ENCODE peak calls at places on chromosomes 11 and 22, in nine cellular contexts. One of them, this sample, is unnamed.

GRCh38 chr22:29031236-29031982 is 30.2 kb downstream of the C22orf31 start:
- DNase-seq in fibroblast of mammary gland: peak; percentile 99
- DNase-seq in epithelial cell of esophagus: peak; percentile 62
- DNase-seq in CD4-positive, alpha-beta T cell: no peak
- DNase-seq in psoas muscle: peak; percentile 70
- DNase-seq in heart left ventricle: peak; percentile 39
- DNase-seq in esophagus squamous epithelium: no peak
- DNase-seq in left lung: peak; percentile 80
- DNase-seq in cardiac fibroblast: peak; percentile 92
- DNase-seq in this sample: no peak

GRCh38 chr11:79694368-79694767 is 253.5 kb upstream of the TENM4 start:
- DNase-seq in fibroblast of mammary gland: no peak
- DNase-seq in epithelial cell of esophagus: peak; percentile 84
- DNase-seq in CD4-positive, alpha-beta T cell: no peak
- DNase-seq in psoas muscle: no peak
- DNase-seq in heart left ventricle: no peak
- DNase-seq in esophagus squamous epithelium: no peak
- DNase-seq in left lung: no peak
- DNase-seq in cardiac fibroblast: no peak
- DNase-seq in this sample: no peak

GRCh38 chr22:17035246-17035645 is 27.2 kb upstream of the GAB4 start:
- DNase-seq in fibroblast of mammary gland: no peak
- DNase-seq in epithelial cell of esophagus: no peak
- DNase-seq in CD4-positive, alpha-beta T cell: no peak
- DNase-seq in psoas muscle: no peak
- DNase-seq in heart left ventricle: no peak
- DNase-seq in esophagus squamous epithelium: no peak
- DNase-seq in left lung: no peak
- DNase-seq in cardiac fibroblast: no peak
- DNase-seq in this sample: no peak

GRCh38 chr11:110984147-110984546 is 261.4 kb upstream of the POU2AF2 start:
- DNase-seq in fibroblast of mammary gland: peak; percentile 60
- DNase-seq in epithelial cell of esophagus: peak; percentile 45
- DNase-seq in CD4-positive, alpha-beta T cell: no peak
- DNase-seq in psoas muscle: no peak
- DNase-seq in heart left ventricle: no peak
- DNase-seq in esophagus squamous epithelium: no peak
- DNase-seq in left lung: no peak
- DNase-seq in cardiac fibroblast: peak; percentile 67
- DNase-seq in this sample: no peak

GRCh38 chr22:47318041-47318737 is 555.7 kb downstream of the TBC1D22A start:
- DNase-seq in fibroblast of mammary gland: no peak
- DNase-seq in epithelial cell of esophagus: no peak
- DNase-seq in CD4-positive, alpha-beta T cell: no peak
- DNase-seq in psoas muscle: no peak
- DNase-seq in heart left ventricle: no peak
- DNase-seq in esophagus squamous epithelium: no peak
- DNase-seq in left lung: no peak
- DNase-seq in cardiac fibroblast: peak; percentile 71
- DNase-seq in this sample: no peak

GRCh38 chr22:40204331-40205116 is 26.8 kb downstream of the TNRC6B start:
- DNase-seq in fibroblast of mammary gland: peak; percentile 80
- DNase-seq in epithelial cell of esophagus: no peak
- DNase-seq in CD4-positive, alpha-beta T cell: no peak
- DNase-seq in psoas muscle: no peak
- DNase-seq in heart left ventricle: no peak
- DNase-seq in esophagus squamous epithelium: no peak
- DNase-seq in left lung: no peak
- DNase-seq in cardiac fibroblast: peak; percentile 73
- DNase-seq in this sample: no peak

GRCh38 chr11:8059571-8060011 is 21.4 kb upstream of the TUB start:
- DNase-seq in fibroblast of mammary gland: no peak
- DNase-seq in epithelial cell of esophagus: no peak
- DNase-seq in CD4-positive, alpha-beta T cell: no peak
- DNase-seq in psoas muscle: no peak
- DNase-seq in heart left ventricle: no peak
- DNase-seq in esophagus squamous epithelium: no peak
- DNase-seq in left lung: peak; percentile 21
- DNase-seq in cardiac fibroblast: no peak
- DNase-seq in this sample: no peak

GRCh38 chr22:43481528-43482309 is 69.9 kb downstream of the MPPED1 start:
- DNase-seq in fibroblast of mammary gland: no peak
- DNase-seq in epithelial cell of esophagus: no peak
- DNase-seq in CD4-positive, alpha-beta T cell: no peak
- DNase-seq in psoas muscle: no peak
- DNase-seq in heart left ventricle: no peak
- DNase-seq in esophagus squamous epithelium: no peak
- DNase-seq in left lung: no peak
- DNase-seq in cardiac fibroblast: no peak
- DNase-seq in this sample: no peak

GRCh38 chr11:97516688-97517087 is 1126.9 kb downstream of the JRKL start:
- DNase-seq in fibroblast of mammary gland: no peak
- DNase-seq in epithelial cell of esophagus: no peak
- DNase-seq in CD4-positive, alpha-beta T cell: no peak
- DNase-seq in psoas muscle: no peak
- DNase-seq in heart left ventricle: no peak
- DNase-seq in esophagus squamous epithelium: no peak
- DNase-seq in left lung: no peak
- DNase-seq in cardiac fibroblast: no peak
- DNase-seq in this sample: no peak
- TF ChIP-seq CTCF in fibroblast of mammary gland: no peak
- TF ChIP-seq CTCF in epithelial cell of esophagus: no peak
- TF ChIP-seq CTCF in CD4-positive, alpha-beta T cell: no peak
- TF ChIP-seq CTCF in psoas muscle: no peak
- TF ChIP-seq CTCF in heart left ventricle: no peak
- TF ChIP-seq CTCF in esophagus squamous epithelium: no peak
- TF ChIP-seq CTCF in left lung: no peak
- TF ChIP-seq CTCF in cardiac fibroblast: peak; percentile 2
- TF ChIP-seq CTCF in this sample: no peak

DNA sequence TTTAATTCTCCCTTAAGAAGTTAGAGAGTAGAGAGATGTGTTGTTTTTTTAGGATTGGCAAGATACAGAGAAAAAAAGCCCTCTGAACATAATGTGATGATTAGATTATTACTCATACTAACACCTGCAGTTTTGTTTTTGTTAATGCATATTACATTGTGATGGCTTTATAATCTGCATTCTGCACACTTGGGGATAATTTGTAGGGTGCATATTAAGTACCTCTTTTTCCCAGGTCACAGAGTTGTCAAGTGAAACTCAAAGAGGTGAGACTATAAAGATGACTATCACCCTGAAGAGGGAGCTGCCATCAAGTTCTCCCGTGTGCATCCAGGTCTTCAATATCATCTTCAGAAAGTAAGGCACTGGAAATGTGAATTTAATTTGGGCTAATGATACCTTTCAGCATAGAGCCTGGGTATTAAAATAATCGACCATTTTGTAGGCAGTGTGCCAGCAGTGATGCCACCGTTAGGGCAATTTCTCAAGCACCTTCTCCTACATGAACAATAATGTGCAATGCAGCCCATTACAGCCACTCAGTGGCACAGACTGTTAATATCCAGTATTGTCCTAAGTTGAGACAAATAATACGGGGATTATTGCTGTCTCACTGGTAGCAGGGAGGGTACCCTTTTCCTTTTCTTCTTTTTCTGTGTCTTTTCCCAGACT is 16.2 kb downstream of the PIWIL4 start:
- DNase-seq in fibroblast of mammary gland: no peak
- DNase-seq in epithelial cell of esophagus: no peak
- DNase-seq in CD4-positive, alpha-beta T cell: no peak
- DNase-seq in psoas muscle: no peak
- DNase-seq in heart left ventricle: no peak
- DNase-seq in esophagus squamous epithelium: no peak
- DNase-seq in left lung: no peak
- DNase-seq in cardiac fibroblast: no peak
- DNase-seq in this sample: no peak
- TF ChIP-seq CTCF in fibroblast of mammary gland: no peak
- TF ChIP-seq CTCF in epithelial cell of esophagus: no peak
- TF ChIP-seq CTCF in CD4-positive, alpha-beta T cell: no peak
- TF ChIP-seq CTCF in psoas muscle: no peak
- TF ChIP-seq CTCF in heart left ventricle: no peak
- TF ChIP-seq CTCF in esophagus squamous epithelium: no peak
- TF ChIP-seq CTCF in left lung: no peak
- TF ChIP-seq CTCF in cardiac fibroblast: no peak
- TF ChIP-seq CTCF in this sample: no peak

GRCh38 chr11:117633186-117633585 is 163.8 kb downstream of the DSCAML1 start:
- DNase-seq in fibroblast of mammary gland: no peak
- DNase-seq in epithelial cell of esophagus: no peak
- DNase-seq in CD4-positive, alpha-beta T cell: no peak
- DNase-seq in psoas muscle: no peak
- DNase-seq in heart left ventricle: no peak
- DNase-seq in esophagus squamous epithelium: no peak
- DNase-seq in left lung: no peak
- DNase-seq in cardiac fibroblast: no peak
- DNase-seq in this sample: no peak

GRCh38 chr11:117629891-117630538 is 167.0 kb downstream of the DSCAML1 start:
- DNase-seq in fibroblast of mammary gland: no peak
- DNase-seq in epithelial cell of esophagus: no peak
- DNase-seq in CD4-positive, alpha-beta T cell: no peak
- DNase-seq in psoas muscle: no peak
- DNase-seq in heart left ventricle: no peak
- DNase-seq in esophagus squamous epithelium: no peak
- DNase-seq in left lung: no peak
- DNase-seq in cardiac fibroblast: no peak
- DNase-seq in this sample: no peak

GRCh38 chr11:117629146-117629545 is 167.9 kb downstream of the DSCAML1 start:
- DNase-seq in fibroblast of mammary gland: no peak
- DNase-seq in epithelial cell of esophagus: no peak
- DNase-seq in CD4-positive, alpha-beta T cell: no peak
- DNase-seq in psoas muscle: no peak
- DNase-seq in heart left ventricle: no peak
- DNase-seq in esophagus squamous epithelium: no peak
- DNase-seq in left lung: no peak
- DNase-seq in cardiac fibroblast: no peak
- DNase-seq in this sample: no peak

GRCh38 chr11:117633976-117634755 is 162.8 kb downstream of the DSCAML1 start:
- DNase-seq in fibroblast of mammary gland: no peak
- DNase-seq in epithelial cell of esophagus: no peak
- DNase-seq in CD4-positive, alpha-beta T cell: no peak
- DNase-seq in psoas muscle: no peak
- DNase-seq in heart left ventricle: no peak
- DNase-seq in esophagus squamous epithelium: no peak
- DNase-seq in left lung: no peak
- DNase-seq in cardiac fibroblast: no peak
- DNase-seq in this sample: no peak

GRCh38 chr11:117631336-117632090 is 165.5 kb downstream of the DSCAML1 start:
- DNase-seq in fibroblast of mammary gland: no peak
- DNase-seq in epithelial cell of esophagus: no peak
- DNase-seq in CD4-positive, alpha-beta T cell: no peak
- DNase-seq in psoas muscle: no peak
- DNase-seq in heart left ventricle: no peak
- DNase-seq in esophagus squamous epithelium: no peak
- DNase-seq in left lung: no peak
- DNase-seq in cardiac fibroblast: no peak
- DNase-seq in this sample: no peak
- TF ChIP-seq CTCF in fibroblast of mammary gland: no peak
- TF ChIP-seq CTCF in epithelial cell of esophagus: no peak
- TF ChIP-seq CTCF in CD4-positive, alpha-beta T cell: no peak
- TF ChIP-seq CTCF in psoas muscle: no peak
- TF ChIP-seq CTCF in heart left ventricle: no peak
- TF ChIP-seq CTCF in esophagus squamous epithelium: no peak
- TF ChIP-seq CTCF in left lung: no peak
- TF ChIP-seq CTCF in cardiac fibroblast: no peak
- TF ChIP-seq CTCF in this sample: no peak

GRCh38 chr11:14041040-14041439 is 78.5 kb downstream of the SPON1 start:
- DNase-seq in fibroblast of mammary gland: peak; percentile 20
- DNase-seq in epithelial cell of esophagus: no peak
- DNase-seq in CD4-positive, alpha-beta T cell: no peak
- DNase-seq in psoas muscle: no peak
- DNase-seq in heart left ventricle: no peak
- DNase-seq in esophagus squamous epithelium: no peak
- DNase-seq in left lung: no peak
- DNase-seq in cardiac fibroblast: peak; percentile 15
- DNase-seq in this sample: no peak
- TF ChIP-seq CTCF in fibroblast of mammary gland: peak; percentile 38
- TF ChIP-seq CTCF in epithelial cell of esophagus: no peak
- TF ChIP-seq CTCF in CD4-positive, alpha-beta T cell: no peak
- TF ChIP-seq CTCF in psoas muscle: no peak
- TF ChIP-seq CTCF in heart left ventricle: no peak
- TF ChIP-seq CTCF in esophagus squamous epithelium: no peak
- TF ChIP-seq CTCF in left lung: no peak
- TF ChIP-seq CTCF in cardiac fibroblast: no peak
- TF ChIP-seq CTCF in this sample: peak; percentile 23

GRCh38 chr11:61378713-61379313 is 13.6 kb upstream of the TMEM216 start:
- DNase-seq in fibroblast of mammary gland: peak; percentile 98
- DNase-seq in epithelial cell of esophagus: peak; percentile 95
- DNase-seq in CD4-positive, alpha-beta T cell: no peak
- DNase-seq in psoas muscle: no peak
- DNase-seq in heart left ventricle: no peak
- DNase-seq in esophagus squamous epithelium: no peak
- DNase-seq in left lung: no peak
- DNase-seq in cardiac fibroblast: peak; percentile 97
- DNase-seq in this sample: no peak

GRCh38 chr11:61390161-61390560 is 2.2 kb upstream of the TMEM216 start:
- DNase-seq in fibroblast of mammary gland: no peak
- DNase-seq in epithelial cell of esophagus: no peak
- DNase-seq in CD4-positive, alpha-beta T cell: no peak
- DNase-seq in psoas muscle: no peak
- DNase-seq in heart left ventricle: no peak
- DNase-seq in esophagus squamous epithelium: no peak
- DNase-seq in left lung: no peak
- DNase-seq in cardiac fibroblast: no peak
- DNase-seq in this sample: no peak

GRCh38 chr11:61380914-61381313 is 11.5 kb upstream of the TMEM216 start:
- DNase-seq in fibroblast of mammary gland: no peak
- DNase-seq in epithelial cell of esophagus: no peak
- DNase-seq in CD4-positive, alpha-beta T cell: no peak
- DNase-seq in psoas muscle: no peak
- DNase-seq in heart left ventricle: no peak
- DNase-seq in esophagus squamous epithelium: no peak
- DNase-seq in left lung: no peak
- DNase-seq in cardiac fibroblast: no peak
- DNase-seq in this sample: no peak

GRCh38 chr11:61384271-61385242 is 7.8 kb upstream of the TMEM216 start:
- DNase-seq in fibroblast of mammary gland: peak; percentile 62
- DNase-seq in epithelial cell of esophagus: peak; percentile 60
- DNase-seq in CD4-positive, alpha-beta T cell: no peak
- DNase-seq in psoas muscle: no peak
- DNase-seq in heart left ventricle: no peak
- DNase-seq in esophagus squamous epithelium: no peak
- DNase-seq in left lung: no peak
- DNase-seq in cardiac fibroblast: peak; percentile 57
- DNase-seq in this sample: no peak
- TF ChIP-seq CTCF in fibroblast of mammary gland: peak; percentile 67
- TF ChIP-seq CTCF in epithelial cell of esophagus: peak; percentile 48
- TF ChIP-seq CTCF in CD4-positive, alpha-beta T cell: no peak
- TF ChIP-seq CTCF in psoas muscle: no peak
- TF ChIP-seq CTCF in heart left ventricle: no peak
- TF ChIP-seq CTCF in esophagus squamous epithelium: no peak
- TF ChIP-seq CTCF in left lung: no peak
- TF ChIP-seq CTCF in cardiac fibroblast: peak; percentile 36
- TF ChIP-seq CTCF in this sample: peak; percentile 29

This sample was measured in GM06990.